ENCODE peak calls at places on chromosomes 12 and 14, in five cellular contexts. J is foreskin keratinocyte, S is MM.1S, C is dorsolateral prefrontal cortex, U is A549. F is an unnamed sample.

GRCh38 chr12:15541996-15542631 is 219.8 kb downstream of the PTPRO start:
- DNase-seq in J (no peak), S (no peak), C (no peak), U (no peak), F (no peak)

GRCh38 chr14:59570122-59570521 is 6.5 kb downstream of the CCDC175 start:
- DNase-seq in S (no peak), J (no peak), U (no peak), C (no peak), F (no peak)

GRCh38 chr12:88111074-88111652 is 30.7 kb downstream of the CEP290 start:
- DNase-seq in U (peak; percentile 20), S (peak; percentile 71), C (no peak), J (peak; percentile 50), F (no peak)

GRCh38 chr14:50726372-50727107 is 58.4 kb upstream of the SAV1 start:
- DNase-seq in U (no peak), S (no peak), J (peak; percentile 83), C (no peak), F (peak; percentile 43)

GRCh38 chr12:88153959-88154358 is 11.9 kb downstream of the TMTC3 start:
- DNase-seq in J (peak; percentile 11), C (no peak), S (peak; percentile 23), U (no peak), F (no peak)

GRCh38 chr12:51631591-51631990 is 40.6 kb downstream of the SCN8A start:
- DNase-seq in S (no peak), J (peak; percentile 59), U (peak; percentile 15), C (peak; percentile 42), F (peak; percentile 22)

GRCh38 chr14:53325176-53325806 is 172.2 kb upstream of the DDHD1 start:
- DNase-seq in C (no peak), J (peak; percentile 32), U (no peak), S (no peak), F (no peak)

GRCh38 chr14:77319416-77319815 is 1.3 kb downstream of the POMT2 start:
- DNase-seq in S (no peak), J (no peak), U (no peak), C (no peak), F (no peak)

GRCh38 chr14:34275038-34275437 is 187.0 kb downstream of the SPTSSA start:
- DNase-seq in C (no peak), U (no peak), J (no peak), S (no peak), F (no peak)

GRCh38 chr12:48075833-48076232 is 30.0 kb downstream of the SENP1 start:
- DNase-seq in U (no peak), J (no peak), S (no peak), C (no peak), F (no peak)

GRCh38 chr12:44875417-44875953 is 630 bp downstream of the NELL2 start:
- DNase-seq in S (no peak), J (no peak), U (no peak), C (peak; percentile 19), F (no peak)

GRCh38 chr14:59507063-59507751 is 22.9 kb downstream of the JKAMP start:
- DNase-seq in J (peak; percentile 49), S (peak; percentile 34), C (peak; percentile 22), U (peak; percentile 45), F (no peak)

GRCh38 chr14:22521449-22522239 is 67.4 kb downstream of the DAD1 start:
- DNase-seq in C (no peak), J (no peak), S (no peak), U (no peak), F (no peak)

GRCh38 chr14:104925941-104926609 is 1.4 kb downstream of the PLD4 start:
- DNase-seq in J (no peak), S (peak; percentile 6), C (no peak), U (no peak), F (no peak)

GRCh38 chr14:104924421-104925213 is at the start of gene PLD4:
- DNase-seq in J (no peak), U (no peak), S (no peak), C (no peak), F (no peak)

GRCh38 chr14:104923596-104924420 is 871 bp upstream of the PLD4 start:
- DNase-seq in U (no peak), J (no peak), C (no peak), S (no peak), F (no peak)

GRCh38 chr14:104926619-104927431 is 2.1 kb downstream of the PLD4 start:
- DNase-seq in U (no peak), S (peak; percentile 76), J (no peak), C (no peak), F (no peak)

GRCh38 chr14:104925214-104925899 is 678 bp downstream of the PLD4 start:
- DNase-seq in C (no peak), S (no peak), U (no peak), J (no peak), F (no peak)
- H3K27ac ChIP-seq in C (no peak overlapping the region), S (no peak overlapping the region), U (no peak overlapping the region), J (no peak overlapping the region), F (no peak overlapping the region)

DNA sequence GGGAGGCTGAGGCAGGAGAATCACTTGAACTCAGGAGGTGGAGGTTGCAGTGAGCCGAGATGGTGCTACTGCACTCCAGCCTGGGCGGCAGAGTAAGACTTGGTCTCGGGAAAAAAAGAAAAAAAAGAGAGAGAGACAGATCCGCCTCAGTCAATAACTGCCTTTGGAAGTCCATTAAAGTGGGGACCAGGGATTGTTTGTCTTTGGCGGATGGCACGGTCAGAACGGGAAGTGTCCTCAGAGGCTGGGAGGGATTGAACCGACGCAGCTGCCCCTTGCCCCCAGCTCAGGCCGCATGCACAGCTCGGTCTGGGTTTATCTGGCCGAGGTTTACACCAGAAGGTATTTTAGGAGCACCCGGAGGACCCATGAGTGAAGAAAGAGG is 54.4 kb downstream of the TESC start:
- DNase-seq in S (no peak), J (no peak), C (no peak), U (no peak), F (no peak)
- H3K27ac ChIP-seq in S (no peak overlapping the region), J (no peak overlapping the region), C (peak overlapping the region; percentile 71), U (no peak overlapping the region), F (no peak overlapping the region)

DNA sequence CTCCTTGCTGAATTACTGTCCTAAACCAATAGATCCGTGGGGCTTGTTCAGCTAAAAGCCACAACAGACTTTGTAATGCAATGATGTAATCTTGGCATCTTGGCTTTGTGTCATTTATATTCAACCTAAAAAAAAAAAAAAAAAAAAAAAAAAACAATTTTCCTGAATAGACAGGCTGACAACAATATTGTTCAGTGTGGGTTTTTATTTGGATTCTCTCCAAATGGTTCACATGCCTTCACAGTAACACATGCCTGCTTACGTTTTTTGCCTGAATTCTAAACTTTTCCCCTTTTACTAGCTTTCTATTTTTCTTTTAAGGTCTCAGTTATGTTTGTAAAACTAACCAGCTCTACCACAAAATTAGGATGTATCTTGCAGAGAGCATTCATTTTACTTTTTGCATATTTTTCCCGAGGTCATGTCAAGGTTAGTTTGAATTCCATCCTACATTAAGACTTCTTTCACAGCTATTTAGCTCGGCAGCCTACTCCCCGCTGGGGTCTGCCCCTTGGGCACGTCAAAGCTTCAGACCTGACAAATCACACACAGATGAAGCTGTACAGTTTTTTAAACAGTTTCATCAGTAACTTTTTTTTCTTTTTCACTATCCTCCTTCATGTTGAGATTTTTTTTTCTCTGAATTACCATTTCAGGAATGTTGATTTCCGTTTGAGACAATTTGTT is 213.7 kb upstream of the NPAS3 start:
- DNase-seq in C (no peak), J (peak; percentile 63), U (no peak), S (no peak), F (no peak)
- H3K27ac ChIP-seq in C (peak overlapping the region; percentile 86), J (no peak overlapping the region), U (no peak overlapping the region), S (no peak overlapping the region), F (no peak overlapping the region)

DNA sequence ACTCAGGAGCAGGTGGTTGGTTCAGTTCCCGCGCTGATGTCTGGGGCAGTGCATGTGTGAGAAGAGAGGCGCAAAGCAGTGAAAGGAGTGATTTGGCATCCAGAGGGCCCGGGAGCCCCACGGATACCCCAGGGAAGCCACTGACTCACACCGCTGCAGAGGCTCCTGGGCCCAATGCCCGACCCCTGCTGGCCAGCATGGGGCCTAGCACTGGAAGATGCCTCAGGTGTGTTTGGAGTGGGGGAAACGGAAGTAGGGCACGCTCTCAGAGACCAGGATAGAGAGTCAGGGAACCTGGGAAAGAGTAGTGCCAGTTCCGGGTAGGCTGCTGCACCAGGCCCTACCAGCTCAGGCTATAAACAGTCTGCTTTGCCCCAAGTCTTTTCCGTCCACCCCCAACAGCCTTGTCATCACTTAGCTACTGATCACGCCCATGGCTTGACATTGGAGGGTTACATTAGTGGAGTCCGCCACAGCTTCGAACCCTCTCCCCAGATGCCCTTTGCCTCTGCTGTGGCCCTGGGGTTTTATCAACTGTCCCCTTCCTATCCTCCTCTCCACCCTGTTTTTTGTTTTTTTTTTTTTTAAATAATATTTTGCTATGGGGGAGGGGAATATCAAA is 9.5 kb upstream of the CSAD start:
- DNase-seq in J (no peak), S (peak; percentile 86), U (peak; percentile 87), C (peak; percentile 28), F (no peak)
- H3K27ac ChIP-seq in J (no peak overlapping the region), S (peak overlapping the region; percentile 60), U (peak overlapping the region; percentile 44), C (peak overlapping the region; percentile 31), F (no peak overlapping the region)

DNA sequence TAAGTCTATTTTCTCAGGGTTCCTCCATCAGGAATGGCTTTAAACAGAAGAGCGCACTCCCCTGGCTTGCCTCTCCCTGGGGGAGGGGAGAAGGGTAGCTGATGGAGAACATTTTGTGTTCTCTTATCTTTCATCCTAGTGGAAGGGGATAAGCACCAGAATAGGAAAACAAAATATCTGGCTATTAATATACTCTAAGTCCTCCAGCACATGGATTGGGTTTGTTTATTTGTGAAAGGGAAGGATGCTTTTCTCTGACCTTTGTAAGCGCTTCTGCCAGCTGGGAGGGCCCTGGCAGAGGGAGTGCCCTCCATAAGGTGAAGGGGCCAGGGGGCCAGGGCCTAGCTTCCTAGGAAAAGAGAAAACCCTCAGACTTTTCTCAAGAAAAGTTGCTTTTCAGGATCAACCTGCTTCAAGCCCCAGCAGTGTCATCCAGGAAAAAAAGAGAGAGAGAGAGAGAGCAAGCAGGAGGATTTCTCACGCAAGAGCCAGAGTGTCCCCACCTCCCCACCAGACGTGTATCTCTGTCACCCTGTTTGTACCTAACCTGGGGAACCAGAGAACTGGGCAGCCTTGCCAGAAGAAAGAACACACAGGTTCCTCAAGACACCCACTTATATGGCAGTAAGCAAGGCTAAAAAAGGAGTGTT is 34.2 kb upstream of the ATP2A2 start:
- DNase-seq in J (peak; percentile 52), U (no peak), C (no peak), S (no peak), F (no peak)
- H3K27ac ChIP-seq in J (peak overlapping the region; percentile 80), U (peak overlapping the region; percentile 97), C (peak overlapping the region; percentile 51), S (no peak overlapping the region), F (peak overlapping the region; percentile 99)

GRCh38 chr12:30902606-30903005 is 23.9 kb upstream of the TSPAN11 start:
- DNase-seq in J (no peak), U (no peak), S (no peak), C (no peak), F (no peak)

GRCh38 chr12:30908389-30909087 is 18.0 kb upstream of the TSPAN11 start:
- DNase-seq in C (no peak), U (no peak), S (no peak), J (no peak), F (no peak)

GRCh38 chr12:30902001-30902400 is 24.5 kb upstream of the TSPAN11 start:
- DNase-seq in U (no peak), J (no peak), C (no peak), S (no peak), F (no peak)

GRCh38 chr12:30909088-30909688 is 17.4 kb upstream of the TSPAN11 start:
- DNase-seq in J (no peak), C (no peak), U (no peak), S (no peak), F (no peak)

GRCh38 chr12:30905483-30906009 is 21.0 kb upstream of the TSPAN11 start:
- DNase-seq in C (no peak), S (no peak), J (no peak), U (no peak), F (no peak)
- H3K27ac ChIP-seq in C (no peak overlapping the region), S (no peak overlapping the region), J (no peak overlapping the region), U (no peak overlapping the region), F (no peak overlapping the region)